ENCODE peak calls at places on chromosomes 13 and 19, in eight cellular contexts. C is CD8-positive, alpha-beta T cell; E is PC-3; G is body of pancreas; K is colonic mucosa; I is HCT116; R is WERI-Rb-1; U is naive thymus-derived CD4-positive, alpha-beta T cell. F is an unnamed sample.

GRCh38 chr13:19157461-19157860 is 24.2 kb downstream of the TUBA3C start:
- DNase-seq in R (no peak), U (no peak), G (no peak), C (no peak), K (no peak), I (no peak), E (no peak), F (no peak)

GRCh38 chr19:53333071-53333465 is 481 bp upstream of the ZNF845 start:
- DNase-seq in E (no peak), I (no peak), R (peak; percentile 44), G (peak; percentile 59), C (no peak), U (no peak), K (no peak), F (peak; percentile 68)

GRCh38 chr13:27966641-27967202 is 2.4 kb downstream of the CDX2 start:
- DNase-seq in I (no peak), C (no peak), E (no peak), G (no peak), U (no peak), K (peak; percentile 34), R (no peak), F (no peak)

GRCh38 chr19:2428756-2429711 is 1.6 kb upstream of the TIMM13 start:
- DNase-seq in G (no peak), U (no peak), C (no peak), R (no peak), I (no peak), K (no peak), E (no peak), F (no peak)

GRCh38 chr13:40666905-40667621 is 622 bp upstream of the FOXO1 start:
- DNase-seq in E (peak; percentile 16), U (no peak), I (no peak), R (no peak), K (peak; percentile 53), G (peak; percentile 80), C (peak; percentile 11), F (peak; percentile 72)

GRCh38 chr19:4080473-4080872 is 13.8 kb upstream of the ZBTB7A start:
- DNase-seq in I (no peak), G (no peak), U (no peak), R (no peak), C (no peak), K (no peak), E (no peak), F (no peak)

GRCh38 chr13:93220073-93220472 is 6.5 kb upstream of the GPC6 start:
- DNase-seq in I (no peak), G (no peak), E (no peak), R (no peak), K (no peak), U (no peak), C (no peak), F (no peak)

GRCh38 chr13:103866041-103866440 is 799.8 kb upstream of the SLC10A2 start:
- DNase-seq in R (no peak), C (no peak), U (no peak), G (no peak), E (no peak), K (no peak), I (no peak), F (no peak)

GRCh38 chr13:98447881-98448641 is 128.8 kb downstream of the STK24 start:
- DNase-seq in G (peak; percentile 57), K (no peak), I (peak; percentile 34), U (no peak), E (peak; percentile 13), R (peak; percentile 86), C (no peak), F (no peak)

GRCh38 chr19:33298146-33298911 is 4.0 kb downstream of the CEBPA start:
- DNase-seq in C (no peak), R (no peak), U (no peak), K (no peak), I (no peak), E (no peak), G (no peak), F (no peak)

GRCh38 chr19:50204811-50205675 is 1.6 kb downstream of the MYH14 start:
- DNase-seq in E (peak; percentile 85), G (peak; percentile 95), U (no peak), I (peak; percentile 65), K (peak; percentile 95), C (no peak), R (no peak), F (no peak)

GRCh38 chr13:39616087-39616694 is 13.2 kb upstream of the LHFPL6 start:
- DNase-seq in I (peak; percentile 44), K (peak; percentile 49), E (peak; percentile 72), R (peak; percentile 38), C (no peak), U (peak; percentile 30), G (peak; percentile 40), F (peak; percentile 91)

GRCh38 chr13:42547615-42548014 is 26.3 kb upstream of the TNFSF11 start:
- DNase-seq in K (no peak), C (no peak), U (no peak), G (no peak), R (no peak), I (no peak), E (no peak), F (no peak)

GRCh38 chr13:24050292-24050711 is 110.2 kb upstream of the SPATA13 start:
- DNase-seq in G (peak; percentile 78), R (no peak), K (no peak), U (no peak), C (no peak), I (no peak), E (peak; percentile 84), F (peak; percentile 67)

GRCh38 chr13:67827992-67828391 is 597.9 kb upstream of the PCDH9 start:
- DNase-seq in C (no peak), U (no peak), R (no peak), I (no peak), G (no peak), E (peak; percentile 2), K (no peak), F (peak; percentile 7)
- H3K9me3 ChIP-seq in C (no peaks in the 10 kb centered on the region), U (no peaks in the 10 kb centered on the region), R (no peaks in the 10 kb centered on the region), I (no peaks in the 10 kb centered on the region), G (no peaks in the 10 kb centered on the region), E (no peaks in the 10 kb centered on the region), K (no peaks in the 10 kb centered on the region), F (no peaks in the 10 kb centered on the region)

GRCh38 chr19:17117250-17117789 is 41.7 kb downstream of the MYO9B start:
- DNase-seq in U (no peak), E (no peak), K (no peak), C (no peak), R (no peak), G (no peak), I (no peak), F (no peak)
- H3K9me3 ChIP-seq in U (no peaks in the 10 kb centered on the region), E (no peaks in the 10 kb centered on the region), K (no peaks in the 10 kb centered on the region), C (no peaks in the 10 kb centered on the region), R (no peaks in the 10 kb centered on the region), G (no peaks in the 10 kb centered on the region), I (no peaks in the 10 kb centered on the region), F (no peaks in the 10 kb centered on the region)

GRCh38 chr19:21921691-21922180 is 85.8 kb upstream of the ZNF43 start:
- DNase-seq in R (no peak), G (no peak), C (no peak), I (no peak), E (no peak), U (no peak), K (no peak), F (no peak)
- H3K9me3 ChIP-seq in R (no peaks in the 10 kb centered on the region), G (no peaks in the 10 kb centered on the region), C (no peaks in the 10 kb centered on the region), I (peaks cover 48% of the 10 kb centered on the region), E (peaks cover 25% of the 10 kb centered on the region), U (no peaks in the 10 kb centered on the region), K (no peaks in the 10 kb centered on the region), F (peaks cover 47% of the 10 kb centered on the region)

GRCh38 chr13:22298530-22298929 is 627.7 kb downstream of the FGF9 start:
- DNase-seq in G (no peak), R (no peak), E (no peak), K (no peak), C (no peak), U (no peak), I (no peak), F (no peak)
- H3K9me3 ChIP-seq in G (no peaks in the 10 kb centered on the region), R (peaks cover 2% of the 10 kb centered on the region), E (no peaks in the 10 kb centered on the region), K (no peaks in the 10 kb centered on the region), C (no peaks in the 10 kb centered on the region), U (no peaks in the 10 kb centered on the region), I (no peaks in the 10 kb centered on the region), F (peaks cover 10% of the 10 kb centered on the region)

GRCh38 chr19:36773223-36773579 is 594 bp upstream of the ZNF850 start:
- DNase-seq in G (no peak), U (no peak), E (no peak), I (no peak), C (no peak), K (no peak), R (no peak), F (no peak)
- H3K9me3 ChIP-seq in G (no peaks in the 10 kb centered on the region), U (no peaks in the 10 kb centered on the region), E (no peaks in the 10 kb centered on the region), I (peaks cover 8% of the 10 kb centered on the region), C (no peaks in the 10 kb centered on the region), K (no peaks in the 10 kb centered on the region), R (no peaks in the 10 kb centered on the region), F (peaks cover 13% of the 10 kb centered on the region)

DNA sequence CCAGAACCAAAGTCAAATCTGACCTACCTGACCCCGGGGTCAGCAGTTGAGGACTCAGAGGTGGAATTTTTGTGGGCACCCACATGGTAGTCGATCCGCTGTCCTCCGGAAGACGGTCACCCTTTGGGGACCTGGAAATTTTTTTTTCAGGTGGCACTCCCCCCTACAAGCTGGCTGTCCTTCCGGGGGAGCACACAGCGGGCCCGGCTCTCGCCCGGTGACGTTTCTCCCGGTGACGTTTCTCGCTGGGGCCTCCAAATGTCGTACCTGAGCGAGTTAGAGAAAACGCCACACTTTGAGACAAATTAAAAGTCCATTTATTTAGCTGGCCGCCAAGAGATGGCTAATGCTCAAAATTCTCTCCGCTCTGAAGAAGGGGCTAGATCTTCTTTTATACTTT is 48.8 kb downstream of the ZFP14 start:
- DNase-seq in G (no peak), I (no peak), C (no peak), E (no peak), K (no peak), R (no peak), U (no peak), F (no peak)
- H3K9me3 ChIP-seq in G (no peaks in the 10 kb centered on the region), I (peaks cover 2% of the 10 kb centered on the region), C (peaks cover 17% of the 10 kb centered on the region), E (no peaks in the 10 kb centered on the region), K (no peaks in the 10 kb centered on the region), R (no peaks in the 10 kb centered on the region), U (no peaks in the 10 kb centered on the region), F (no peaks in the 10 kb centered on the region)

GRCh38 chr19:14940266-14940665 is 1.0 kb upstream of the OR7C2 start:
- DNase-seq in E (no peak), U (no peak), C (no peak), K (no peak), R (no peak), G (no peak), I (no peak), F (no peak)

GRCh38 chr19:14941189-14941588 is at the start of gene OR7C2:
- DNase-seq in E (no peak), C (no peak), G (no peak), R (no peak), K (no peak), U (no peak), I (no peak), F (no peak)

GRCh38 chr19:14944456-14944855 is 3.2 kb downstream of the OR7C2 start:
- DNase-seq in R (no peak), U (no peak), I (no peak), K (no peak), G (no peak), E (no peak), C (no peak), F (no peak)

DNA sequence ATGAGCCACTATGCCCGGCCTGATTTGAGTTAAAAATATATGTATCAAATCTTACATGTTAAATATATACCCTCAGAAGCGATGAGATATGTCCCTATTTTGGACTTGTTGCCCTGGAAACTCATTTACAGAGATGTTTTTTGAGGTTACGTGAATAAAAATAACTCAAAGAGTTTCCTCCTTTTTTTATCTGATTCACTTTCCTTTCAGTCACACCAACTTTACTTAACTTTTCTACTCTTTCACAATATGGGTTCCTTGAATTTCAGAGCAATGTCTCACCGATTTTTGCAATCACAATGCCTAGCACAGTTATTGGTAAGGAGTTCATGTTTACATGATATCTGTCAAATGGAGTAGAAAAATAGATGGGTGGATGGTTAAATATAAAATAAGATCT is 2.3 kb downstream of the OR7C2 start:
- DNase-seq in E (no peak), U (no peak), K (no peak), R (no peak), C (no peak), G (no peak), I (no peak), F (peak; percentile 27)
- H3K9me3 ChIP-seq in E (peaks cover 10% of the 10 kb centered on the region), U (no peaks in the 10 kb centered on the region), K (no peaks in the 10 kb centered on the region), R (no peaks in the 10 kb centered on the region), C (no peaks in the 10 kb centered on the region), G (no peaks in the 10 kb centered on the region), I (no peaks in the 10 kb centered on the region), F (no peaks in the 10 kb centered on the region)